ENCODE peak calls at places on chromosomes 12 and 14, in five cellular contexts. V is H9, C is H1, Y is neuronal stem cell, B is mesenchymal stem cell. R is an unnamed sample.

GRCh38 chr12:131842169-131842568 is 14.0 kb downstream of the MMP17 start:
- DNase-seq in V (no peak), C (no peak), Y (no peak), B (no peak), R (no peak)

GRCh38 chr14:67837011-67837624 is 17.5 kb downstream of the RAD51B start:
- DNase-seq in V (no peak), C (no peak), Y (no peak), B (peak), R (peak)

GRCh38 chr14:75991753-75992152 is 6.2 kb downstream of the IFT43 start:
- DNase-seq in V (no peak), C (no peak), Y (no peak), B (no peak), R (no peak)

GRCh38 chr12:32115404-32116104 is 8.9 kb downstream of the BICD1 start:
- DNase-seq in V (peak), C (no peak), Y (no peak), B (peak), R (no peak)

GRCh38 chr14:32509632-32510187 is 180.6 kb downstream of the AKAP6 start:
- DNase-seq in V (no peak), C (no peak), Y (no peak), B (peak), R (peak)

GRCh38 chr12:93990832-93991748 is 157.3 kb upstream of the PLXNC1 start:
- DNase-seq in V (peak), C (peak), Y (peak), B (peak), R (no peak)

GRCh38 chr12:28456934-28457710 is 266.9 kb downstream of the CCDC91 start:
- DNase-seq in V (no peak), C (no peak), Y (no peak), B (no peak), R (no peak)

GRCh38 chr14:63952933-63953437 is 100.2 kb downstream of the SYNE2 start:
- DNase-seq in V (no peak), C (no peak), Y (no peak), B (no peak), R (no peak)

GRCh38 chr12:109888179-109889020 is 8.1 kb upstream of the GLTP start:
- DNase-seq in V (no peak), C (no peak), Y (no peak), B (peak), R (peak)

GRCh38 chr12:41368006-41368405 is 179.9 kb downstream of the PDZRN4 start:
- DNase-seq in V (no peak), C (no peak), Y (no peak), B (no peak), R (peak)

GRCh38 chr14:24052656-24053547 is 1.1 kb downstream of the CARMIL3 start:
- DNase-seq in V (no peak), C (no peak), Y (no peak), B (no peak), R (no peak)

GRCh38 chr12:15899282-15899870 is 11.8 kb upstream of the DERA start:
- DNase-seq in V (no peak), C (no peak), Y (no peak), B (peak), R (peak)

GRCh38 chr12:60201891-60202290 is 606.1 kb downstream of the SLC16A7 start:
- DNase-seq in V (no peak), C (no peak), Y (no peak), B (no peak), R (no peak)

GRCh38 chr14:23442721-23443356 is 7.4 kb upstream of the MYH7 start:
- DNase-seq in V (peak), C (no peak), Y (no peak), B (no peak), R (no peak)

GRCh38 chr12:105744659-105745058 is 394.1 kb downstream of the NUAK1 start:
- DNase-seq in V (peak), C (no peak), Y (no peak), B (no peak), R (no peak)

GRCh38 chr12:88298014-88298682 is 156.0 kb downstream of the TMTC3 start:
- DNase-seq in V (no peak), C (no peak), Y (no peak), B (no peak), R (no peak)

GRCh38 chr12:105253882-105254513 is 18.0 kb upstream of the APPL2 start:
- DNase-seq in V (no peak), C (no peak), Y (no peak), B (peak), R (peak)

GRCh38 chr12:49232940-49233841 is 31.7 kb upstream of the TUBA1C start:
- DNase-seq in V (peak), C (no peak), Y (peak), B (peak), R (no peak)

GRCh38 chr12:2354151-2354991 is 301.6 kb downstream of the CACNA1C start:
- DNase-seq in V (no peak), C (no peak), Y (peak), B (no peak), R (no peak)

GRCh38 chr14:100246809-100247428 is 8.0 kb downstream of the YY1 start:
- DNase-seq in V (peak), C (no peak), Y (peak), B (peak), R (peak)

GRCh38 chr12:125689576-125690410 is 624.6 kb downstream of the AACS start:
- DNase-seq in V (no peak), C (no peak), Y (no peak), B (no peak), R (no peak)

GRCh38 chr12:80596509-80596908 is 110.9 kb upstream of the MYF6 start:
- DNase-seq in V (no peak), C (no peak), Y (no peak), B (no peak), R (no peak)
- H2BK120ac ChIP-seq in V (no peak), C (no peak), Y (no peak), B (no peak), R (no peak)

GRCh38 chr12:29499235-29499634 is 1.7 kb upstream of the OVCH1 start:
- DNase-seq in V (no peak), C (no peak), Y (no peak), B (no peak), R (no peak)
- H2BK12ac ChIP-seq in V (no peak), C (no peak), Y (no peak), B (no peak), R (no peak)

DNA sequence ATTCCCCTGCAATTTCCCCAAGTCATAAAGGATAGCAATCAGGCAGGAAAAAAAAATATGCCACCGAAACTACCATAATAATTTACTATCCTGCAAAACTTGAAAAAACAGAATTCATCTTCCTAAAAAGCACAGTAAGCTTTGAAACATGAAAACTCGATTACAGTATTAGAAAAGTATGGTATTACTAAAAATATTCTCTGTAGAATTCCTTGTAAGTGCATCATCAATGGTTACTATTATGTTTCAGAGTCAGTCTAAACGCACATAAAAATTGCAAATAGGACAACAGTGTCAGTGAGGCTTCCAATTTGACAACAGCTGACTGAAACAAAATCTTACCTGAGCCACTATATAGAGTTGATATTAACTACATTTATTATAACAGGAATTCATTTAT is 44.9 kb downstream of the FOXN3 start:
- DNase-seq in V (no peak), C (no peak), Y (no peak), B (no peak), R (no peak)
- H3K4me2 ChIP-seq in V (no peak), C (no peak), Y (no peak), B (no peak), R (no peak)

DNA sequence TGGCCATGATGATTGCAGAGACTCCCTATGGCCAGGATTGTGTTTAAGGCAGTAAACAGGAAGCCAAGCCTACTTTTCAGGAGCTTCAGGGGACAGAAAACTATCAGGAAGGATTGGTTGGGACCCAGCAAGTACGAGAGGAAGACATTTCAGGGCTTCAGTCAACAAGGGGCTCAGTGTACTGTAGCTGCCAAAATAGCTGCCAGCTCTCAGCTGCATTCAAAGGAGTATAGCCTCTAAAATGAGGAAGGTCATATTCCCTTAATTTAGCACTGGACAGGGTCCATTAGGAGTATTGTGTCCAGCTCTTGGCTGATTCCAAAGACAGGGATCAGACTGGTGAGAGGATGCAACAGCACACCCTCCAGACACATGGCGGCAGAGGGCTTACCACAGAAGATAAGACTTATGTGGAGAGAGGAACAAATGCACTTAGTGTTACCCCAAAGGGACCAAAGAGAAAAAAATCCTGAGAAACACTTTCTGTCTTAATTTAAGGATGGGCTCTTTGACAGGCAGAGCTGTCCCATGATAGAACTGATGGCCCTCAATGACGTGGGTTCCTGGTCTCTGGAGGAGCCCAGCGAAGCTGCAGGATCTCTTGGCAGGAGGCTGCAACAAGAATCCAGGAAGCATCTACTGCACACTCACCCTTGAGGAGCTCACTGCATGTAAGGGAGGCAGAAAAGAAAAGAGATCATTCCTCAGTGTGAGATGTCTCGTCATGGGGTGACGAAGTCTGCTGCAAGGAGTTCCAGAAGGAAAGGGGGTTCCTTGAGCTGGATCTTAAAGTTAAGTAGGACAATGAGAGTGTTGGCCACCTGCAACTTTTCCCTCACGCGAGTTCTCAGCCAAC is 14.8 kb downstream of the BDKRB1 start:
- DNase-seq in V (peak), C (no peak), Y (no peak), B (no peak), R (no peak)
- H2BK120ac ChIP-seq in V (no peak), C (no peak), Y (no peak), B (peak), R (peak)

DNA sequence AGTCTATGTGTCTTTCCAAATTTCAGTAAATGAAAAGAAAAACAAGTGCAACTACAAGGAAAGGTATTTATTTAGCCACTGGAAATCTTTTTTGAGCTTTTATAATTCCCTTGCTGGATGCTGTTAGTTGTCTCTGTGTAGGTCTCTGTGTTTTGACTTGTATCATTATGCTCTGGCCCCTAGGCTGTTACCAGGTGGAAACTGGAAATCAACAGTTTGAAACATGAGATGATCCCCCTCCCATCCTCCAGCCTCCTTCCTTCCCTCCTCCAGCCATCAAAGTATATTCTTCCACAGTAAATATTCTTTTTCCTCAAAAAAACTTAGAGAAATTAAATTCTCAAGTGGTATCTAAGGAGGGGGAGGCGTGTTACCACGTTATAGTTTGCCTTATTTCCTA is 948 bp upstream of the DCN start:
- DNase-seq in V (no peak), C (no peak), Y (no peak), B (no peak), R (no peak)
- H2BK12ac ChIP-seq in V (no peak), C (no peak), Y (no peak), B (no peak), R (no peak)

GRCh38 chr12:129961856-129962255 is 58.0 kb upstream of the TMEM132D start:
- DNase-seq in V (no peak), C (no peak), Y (no peak), B (no peak), R (no peak)

GRCh38 chr12:129964300-129964699 is 60.5 kb upstream of the TMEM132D start:
- DNase-seq in V (no peak), C (no peak), Y (no peak), B (no peak), R (no peak)

GRCh38 chr12:129961111-129961510 is 57.3 kb upstream of the TMEM132D start:
- DNase-seq in V (no peak), C (no peak), Y (no peak), B (no peak), R (no peak)

GRCh38 chr12:129964826-129965457 is 61.1 kb upstream of the TMEM132D start:
- DNase-seq in V (no peak), C (no peak), Y (no peak), B (no peak), R (no peak)

GRCh38 chr12:129959889-129960288 is 56.1 kb upstream of the TMEM132D start:
- DNase-seq in V (no peak), C (no peak), Y (no peak), B (no peak), R (no peak)
- H3K4me2 ChIP-seq in V (no peak), C (no peak), Y (no peak), B (no peak), R (no peak)

GRCh38 chr12:65858831-65859230 is 34.5 kb downstream of the HMGA2 start:
- DNase-seq in V (no peak), C (no peak), Y (no peak), B (peak), R (no peak)

GRCh38 chr12:65854629-65855028 is 30.3 kb downstream of the HMGA2 start:
- DNase-seq in V (no peak), C (no peak), Y (no peak), B (no peak), R (no peak)

GRCh38 chr12:65857875-65858274 is 33.6 kb downstream of the HMGA2 start:
- DNase-seq in V (no peak), C (no peak), Y (no peak), B (no peak), R (no peak)

GRCh38 chr12:65853489-65854157 is 29.3 kb downstream of the HMGA2 start:
- DNase-seq in V (no peak), C (no peak), Y (no peak), B (peak), R (no peak)

DNA sequence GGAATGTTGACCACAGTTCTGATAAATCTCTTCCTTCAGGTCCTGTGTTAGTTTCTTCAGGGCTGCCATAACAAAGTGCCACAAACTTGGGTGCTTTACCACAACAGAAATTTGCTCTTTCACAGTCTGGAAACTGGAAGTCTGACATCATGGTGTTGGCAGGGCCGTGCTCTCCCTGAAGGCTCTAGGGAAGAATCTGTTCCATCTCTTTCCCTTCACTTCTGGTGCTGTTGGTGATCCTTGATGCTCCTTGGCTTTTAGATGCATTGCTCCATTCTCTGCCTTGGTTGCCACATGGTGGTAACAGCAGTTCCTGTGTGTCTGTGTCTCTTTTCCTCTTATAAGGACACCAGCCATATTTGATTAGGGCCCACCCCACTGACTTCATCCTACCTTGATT is 32.2 kb downstream of the HMGA2 start:
- DNase-seq in V (no peak), C (no peak), Y (no peak), B (no peak), R (no peak)
- H2BK120ac ChIP-seq in V (no peak), C (no peak), Y (no peak), B (no peak), R (no peak)

GRCh38 chr12:98503593-98504367 is 11.6 kb upstream of the TMPO start:
- DNase-seq in V (peak), C (peak), Y (peak), B (peak), R (peak)
- H2BK12ac ChIP-seq in V (peak), C (peak), Y (no peak), B (peak), R (no peak)

GRCh38 chr14:104117341-104118005 is 20.9 kb upstream of the KIF26A start:
- DNase-seq in V (peak), C (no peak), Y (no peak), B (no peak), R (no peak)
- H3K4me2 ChIP-seq in V (peak), C (peak), Y (peak), B (no peak), R (peak)